ENCODE peak calls at places on chromosomes 1 and 21, in eight cellular contexts. One of them, this sample, is unnamed.

GRCh38 chr1:70319750-70320149 is 34.8 kb downstream of the ANKRD13C start:
- DNase-seq in kidney epithelial cell: peak; percentile 67
- DNase-seq in activated CD8-positive, alpha-beta T cell treated with anti-CD3 and anti-CD28 coated beads for 36 hours: no peak
- DNase-seq in omental fat pad: no peak
- DNase-seq in heart right ventricle: no peak
- DNase-seq in neural crest cell: no peak
- DNase-seq in HFFc6: peak; percentile 82
- DNase-seq in glutamatergic neuron: no peak
- DNase-seq in this sample: no peak

GRCh38 chr1:13513063-13513884 is 529 bp downstream of the LRRC38 start:
- DNase-seq in kidney epithelial cell: no peak
- DNase-seq in activated CD8-positive, alpha-beta T cell treated with anti-CD3 and anti-CD28 coated beads for 36 hours: no peak
- DNase-seq in omental fat pad: no peak
- DNase-seq in heart right ventricle: no peak
- DNase-seq in neural crest cell: no peak
- DNase-seq in HFFc6: no peak
- DNase-seq in glutamatergic neuron: no peak
- DNase-seq in this sample: no peak

GRCh38 chr1:211833174-211833820 is 2.7 kb upstream of the LPGAT1 start:
- DNase-seq in kidney epithelial cell: no peak
- DNase-seq in activated CD8-positive, alpha-beta T cell treated with anti-CD3 and anti-CD28 coated beads for 36 hours: peak; percentile 65
- DNase-seq in omental fat pad: no peak
- DNase-seq in heart right ventricle: no peak
- DNase-seq in neural crest cell: no peak
- DNase-seq in HFFc6: no peak
- DNase-seq in glutamatergic neuron: no peak
- DNase-seq in this sample: no peak

GRCh38 chr1:234331511-234331910 is 41.7 kb upstream of the COA6 start:
- DNase-seq in kidney epithelial cell: no peak
- DNase-seq in activated CD8-positive, alpha-beta T cell treated with anti-CD3 and anti-CD28 coated beads for 36 hours: no peak
- DNase-seq in omental fat pad: no peak
- DNase-seq in heart right ventricle: no peak
- DNase-seq in neural crest cell: no peak
- DNase-seq in HFFc6: no peak
- DNase-seq in glutamatergic neuron: no peak
- DNase-seq in this sample: no peak

GRCh38 chr1:226308166-226308722 is 720 bp downstream of the LIN9 start:
- DNase-seq in kidney epithelial cell: no peak
- DNase-seq in activated CD8-positive, alpha-beta T cell treated with anti-CD3 and anti-CD28 coated beads for 36 hours: peak; percentile 46
- DNase-seq in omental fat pad: no peak
- DNase-seq in heart right ventricle: no peak
- DNase-seq in neural crest cell: peak; percentile 32
- DNase-seq in HFFc6: no peak
- DNase-seq in glutamatergic neuron: no peak
- DNase-seq in this sample: peak; percentile 43

GRCh38 chr1:173202430-173203145 is 4.5 kb downstream of the TNFSF4 start:
- DNase-seq in kidney epithelial cell: peak; percentile 35
- DNase-seq in activated CD8-positive, alpha-beta T cell treated with anti-CD3 and anti-CD28 coated beads for 36 hours: peak; percentile 26
- DNase-seq in omental fat pad: no peak
- DNase-seq in heart right ventricle: no peak
- DNase-seq in neural crest cell: peak; percentile 6
- DNase-seq in HFFc6: peak; percentile 70
- DNase-seq in glutamatergic neuron: no peak
- DNase-seq in this sample: no peak

GRCh38 chr21:32190491-32191144 is 88.2 kb downstream of the MIS18A start:
- DNase-seq in kidney epithelial cell: no peak
- DNase-seq in activated CD8-positive, alpha-beta T cell treated with anti-CD3 and anti-CD28 coated beads for 36 hours: no peak
- DNase-seq in omental fat pad: no peak
- DNase-seq in heart right ventricle: no peak
- DNase-seq in neural crest cell: no peak
- DNase-seq in HFFc6: no peak
- DNase-seq in glutamatergic neuron: no peak
- DNase-seq in this sample: no peak

GRCh38 chr1:33061827-33062226 is 19.1 kb upstream of the AZIN2 start:
- DNase-seq in kidney epithelial cell: no peak
- DNase-seq in activated CD8-positive, alpha-beta T cell treated with anti-CD3 and anti-CD28 coated beads for 36 hours: no peak
- DNase-seq in omental fat pad: no peak
- DNase-seq in heart right ventricle: no peak
- DNase-seq in neural crest cell: no peak
- DNase-seq in HFFc6: no peak
- DNase-seq in glutamatergic neuron: no peak
- DNase-seq in this sample: no peak

GRCh38 chr1:41776896-41777431 is 141.8 kb downstream of the HIVEP3 start:
- DNase-seq in kidney epithelial cell: no peak
- DNase-seq in activated CD8-positive, alpha-beta T cell treated with anti-CD3 and anti-CD28 coated beads for 36 hours: no peak
- DNase-seq in omental fat pad: no peak
- DNase-seq in heart right ventricle: peak; percentile 34
- DNase-seq in neural crest cell: no peak
- DNase-seq in HFFc6: no peak
- DNase-seq in glutamatergic neuron: no peak
- DNase-seq in this sample: no peak

GRCh38 chr1:92619466-92620189 is 132.9 kb upstream of the GFI1 start:
- DNase-seq in kidney epithelial cell: no peak
- DNase-seq in activated CD8-positive, alpha-beta T cell treated with anti-CD3 and anti-CD28 coated beads for 36 hours: no peak
- DNase-seq in omental fat pad: no peak
- DNase-seq in heart right ventricle: no peak
- DNase-seq in neural crest cell: no peak
- DNase-seq in HFFc6: no peak
- DNase-seq in glutamatergic neuron: no peak
- DNase-seq in this sample: no peak

GRCh38 chr1:99756598-99756997 is 9.8 kb downstream of the FRRS1 start:
- DNase-seq in kidney epithelial cell: peak; percentile 63
- DNase-seq in activated CD8-positive, alpha-beta T cell treated with anti-CD3 and anti-CD28 coated beads for 36 hours: no peak
- DNase-seq in omental fat pad: no peak
- DNase-seq in heart right ventricle: no peak
- DNase-seq in neural crest cell: no peak
- DNase-seq in HFFc6: peak; percentile 17
- DNase-seq in glutamatergic neuron: no peak
- DNase-seq in this sample: no peak

GRCh38 chr1:62841587-62842169 is 57.7 kb downstream of the ATG4C start:
- DNase-seq in kidney epithelial cell: peak; percentile 10
- DNase-seq in activated CD8-positive, alpha-beta T cell treated with anti-CD3 and anti-CD28 coated beads for 36 hours: peak; percentile 12
- DNase-seq in omental fat pad: no peak
- DNase-seq in heart right ventricle: no peak
- DNase-seq in neural crest cell: peak; percentile 32
- DNase-seq in HFFc6: peak; percentile 62
- DNase-seq in glutamatergic neuron: no peak
- DNase-seq in this sample: peak; percentile 52

GRCh38 chr21:41953249-41953830 is 478 bp downstream of the C2CD2 start:
- DNase-seq in kidney epithelial cell: no peak
- DNase-seq in activated CD8-positive, alpha-beta T cell treated with anti-CD3 and anti-CD28 coated beads for 36 hours: no peak
- DNase-seq in omental fat pad: no peak
- DNase-seq in heart right ventricle: peak; percentile 36
- DNase-seq in neural crest cell: no peak
- DNase-seq in HFFc6: no peak
- DNase-seq in glutamatergic neuron: peak; percentile 33
- DNase-seq in this sample: peak; percentile 54

GRCh38 chr21:36765229-36765628 is 66.3 kb downstream of the SIM2 start:
- DNase-seq in kidney epithelial cell: no peak
- DNase-seq in activated CD8-positive, alpha-beta T cell treated with anti-CD3 and anti-CD28 coated beads for 36 hours: no peak
- DNase-seq in omental fat pad: no peak
- DNase-seq in heart right ventricle: no peak
- DNase-seq in neural crest cell: no peak
- DNase-seq in HFFc6: no peak
- DNase-seq in glutamatergic neuron: no peak
- DNase-seq in this sample: no peak

GRCh38 chr1:17005365-17005740 is 6.4 kb downstream of the ATP13A2 start:
- DNase-seq in kidney epithelial cell: no peak
- DNase-seq in activated CD8-positive, alpha-beta T cell treated with anti-CD3 and anti-CD28 coated beads for 36 hours: no peak
- DNase-seq in omental fat pad: no peak
- DNase-seq in heart right ventricle: no peak
- DNase-seq in neural crest cell: no peak
- DNase-seq in HFFc6: no peak
- DNase-seq in glutamatergic neuron: no peak
- DNase-seq in this sample: no peak

GRCh38 chr21:44049606-44050005 is 37.5 kb downstream of the TRAPPC10 start:
- DNase-seq in kidney epithelial cell: no peak
- DNase-seq in activated CD8-positive, alpha-beta T cell treated with anti-CD3 and anti-CD28 coated beads for 36 hours: no peak
- DNase-seq in omental fat pad: no peak
- DNase-seq in heart right ventricle: no peak
- DNase-seq in neural crest cell: no peak
- DNase-seq in HFFc6: no peak
- DNase-seq in glutamatergic neuron: no peak
- DNase-seq in this sample: no peak
- TF ChIP-seq CTCF in kidney epithelial cell: no peak
- TF ChIP-seq CTCF in activated CD8-positive, alpha-beta T cell treated with anti-CD3 and anti-CD28 coated beads for 36 hours: no peak
- TF ChIP-seq CTCF in omental fat pad: no peak
- TF ChIP-seq CTCF in heart right ventricle: no peak
- TF ChIP-seq CTCF in neural crest cell: no peak
- TF ChIP-seq CTCF in HFFc6: no peak
- TF ChIP-seq CTCF in glutamatergic neuron: no peak
- TF ChIP-seq CTCF in this sample: no peak

DNA sequence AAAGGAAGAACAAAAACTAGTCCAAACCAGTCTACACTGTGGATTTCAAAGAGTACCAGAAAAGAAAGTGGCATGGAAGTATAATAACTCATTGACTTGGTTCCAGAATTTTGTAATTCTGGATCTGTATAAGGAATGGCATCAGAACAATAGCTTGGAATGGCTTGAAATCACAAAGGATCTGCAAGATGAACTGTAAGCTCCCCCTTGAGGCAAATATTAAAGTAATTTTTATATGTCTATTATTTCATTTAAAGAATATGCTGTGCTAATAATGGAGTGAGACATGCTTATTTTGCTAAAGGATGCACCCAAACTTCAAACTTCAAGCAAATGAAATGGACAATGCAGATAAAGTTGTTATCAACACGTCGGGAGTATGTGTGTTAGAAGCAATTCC is 21.3 kb downstream of the CHODL start:
- DNase-seq in kidney epithelial cell: no peak
- DNase-seq in activated CD8-positive, alpha-beta T cell treated with anti-CD3 and anti-CD28 coated beads for 36 hours: no peak
- DNase-seq in omental fat pad: no peak
- DNase-seq in heart right ventricle: no peak
- DNase-seq in neural crest cell: no peak
- DNase-seq in HFFc6: no peak
- DNase-seq in glutamatergic neuron: no peak
- DNase-seq in this sample: no peak
- TF ChIP-seq CTCF in kidney epithelial cell: no peak
- TF ChIP-seq CTCF in activated CD8-positive, alpha-beta T cell treated with anti-CD3 and anti-CD28 coated beads for 36 hours: no peak
- TF ChIP-seq CTCF in omental fat pad: no peak
- TF ChIP-seq CTCF in heart right ventricle: peak; percentile 6
- TF ChIP-seq CTCF in neural crest cell: no peak
- TF ChIP-seq CTCF in HFFc6: no peak
- TF ChIP-seq CTCF in glutamatergic neuron: no peak
- TF ChIP-seq CTCF in this sample: no peak

GRCh38 chr21:21921410-21922232 is 923.4 kb downstream of the NCAM2 start:
- DNase-seq in kidney epithelial cell: no peak
- DNase-seq in activated CD8-positive, alpha-beta T cell treated with anti-CD3 and anti-CD28 coated beads for 36 hours: peak; percentile 1
- DNase-seq in omental fat pad: no peak
- DNase-seq in heart right ventricle: no peak
- DNase-seq in neural crest cell: no peak
- DNase-seq in HFFc6: no peak
- DNase-seq in glutamatergic neuron: no peak
- DNase-seq in this sample: no peak
- TF ChIP-seq CTCF in kidney epithelial cell: peak; percentile 38
- TF ChIP-seq CTCF in activated CD8-positive, alpha-beta T cell treated with anti-CD3 and anti-CD28 coated beads for 36 hours: peak; percentile 44
- TF ChIP-seq CTCF in omental fat pad: no peak
- TF ChIP-seq CTCF in heart right ventricle: peak; percentile 54
- TF ChIP-seq CTCF in neural crest cell: peak; percentile 81
- TF ChIP-seq CTCF in HFFc6: peak; percentile 90
- TF ChIP-seq CTCF in glutamatergic neuron: peak; percentile 68
- TF ChIP-seq CTCF in this sample: peak; percentile 32

GRCh38 chr1:4424766-4425165 is 229.6 kb upstream of the AJAP1 start:
- DNase-seq in kidney epithelial cell: no peak
- DNase-seq in activated CD8-positive, alpha-beta T cell treated with anti-CD3 and anti-CD28 coated beads for 36 hours: no peak
- DNase-seq in omental fat pad: no peak
- DNase-seq in heart right ventricle: no peak
- DNase-seq in neural crest cell: no peak
- DNase-seq in HFFc6: no peak
- DNase-seq in glutamatergic neuron: no peak
- DNase-seq in this sample: no peak

GRCh38 chr1:4424254-4424653 is 230.2 kb upstream of the AJAP1 start:
- DNase-seq in kidney epithelial cell: no peak
- DNase-seq in activated CD8-positive, alpha-beta T cell treated with anti-CD3 and anti-CD28 coated beads for 36 hours: no peak
- DNase-seq in omental fat pad: no peak
- DNase-seq in heart right ventricle: no peak
- DNase-seq in neural crest cell: no peak
- DNase-seq in HFFc6: no peak
- DNase-seq in glutamatergic neuron: no peak
- DNase-seq in this sample: no peak

GRCh38 chr1:4425892-4426291 is 228.5 kb upstream of the AJAP1 start:
- DNase-seq in kidney epithelial cell: no peak
- DNase-seq in activated CD8-positive, alpha-beta T cell treated with anti-CD3 and anti-CD28 coated beads for 36 hours: peak; percentile 40
- DNase-seq in omental fat pad: no peak
- DNase-seq in heart right ventricle: no peak
- DNase-seq in neural crest cell: peak; percentile 14
- DNase-seq in HFFc6: no peak
- DNase-seq in glutamatergic neuron: no peak
- DNase-seq in this sample: no peak

GRCh38 chr1:4422496-4423289 is 231.7 kb upstream of the AJAP1 start:
- DNase-seq in kidney epithelial cell: no peak
- DNase-seq in activated CD8-positive, alpha-beta T cell treated with anti-CD3 and anti-CD28 coated beads for 36 hours: no peak
- DNase-seq in omental fat pad: no peak
- DNase-seq in heart right ventricle: no peak
- DNase-seq in neural crest cell: peak; percentile 11
- DNase-seq in HFFc6: no peak
- DNase-seq in glutamatergic neuron: no peak
- DNase-seq in this sample: no peak
- TF ChIP-seq CTCF in kidney epithelial cell: no peak
- TF ChIP-seq CTCF in activated CD8-positive, alpha-beta T cell treated with anti-CD3 and anti-CD28 coated beads for 36 hours: no peak
- TF ChIP-seq CTCF in omental fat pad: no peak
- TF ChIP-seq CTCF in heart right ventricle: no peak
- TF ChIP-seq CTCF in neural crest cell: peak; percentile 55
- TF ChIP-seq CTCF in HFFc6: no peak
- TF ChIP-seq CTCF in glutamatergic neuron: no peak
- TF ChIP-seq CTCF in this sample: no peak

This sample was measured in GM10248.